ENCODE peak calls at places on chromosomes 13 and 19, in seven cellular contexts. T is astrocyte of the spinal cord, C is uterus, N is fibroblast of lung, K is heart right ventricle, L is tibial artery, H is colonic mucosa. X is an unnamed sample.

GRCh38 chr13:27117158-27117557 is 54.5 kb downstream of the USP12 start:
- DNase-seq in H (no peak), L (no peak), K (no peak), N (peak), T (peak), C (no peak), X (no peak)

GRCh38 chr13:89678722-89679121 is 1668.8 kb upstream of the MIR17HG start:
- DNase-seq in N (no peak), H (no peak), K (no peak), L (no peak), T (no peak), C (no peak), X (no peak)

GRCh38 chr13:101211261-101211660 is 205.0 kb downstream of the NALCN start:
- DNase-seq in N (peak), C (no peak), H (no peak), L (no peak), K (no peak), T (peak), X (no peak)

GRCh38 chr13:79678100-79678499 is 197.1 kb downstream of the NDFIP2 start:
- DNase-seq in C (no peak), T (peak), H (no peak), L (no peak), N (peak), K (no peak), X (no peak)

GRCh38 chr13:47478985-47479384 is 522.1 kb downstream of the SUCLA2 start:
- DNase-seq in K (no peak), N (peak), C (no peak), H (no peak), L (no peak), T (no peak), X (no peak)

GRCh38 chr13:111280666-111281577 is 39.5 kb upstream of the TEX29 start:
- DNase-seq in L (no peak), C (no peak), N (peak), T (peak), H (no peak), K (no peak), X (no peak)

GRCh38 chr19:33520048-33520643 is 1.4 kb downstream of the PEPD start:
- DNase-seq in C (no peak), L (no peak), K (no peak), N (no peak), H (no peak), T (no peak), X (no peak)

GRCh38 chr19:11813801-11814706 is at the start of gene ZNF440:
- DNase-seq in C (peak), L (peak), H (peak), N (peak), K (peak), T (peak), X (peak)

GRCh38 chr13:31477961-31478360 is 261.4 kb upstream of the RXFP2 start:
- DNase-seq in K (no peak), C (no peak), L (no peak), T (peak), N (peak), H (no peak), X (peak)

GRCh38 chr13:37647038-37647650 is 48.6 kb upstream of the POSTN start:
- DNase-seq in N (no peak), K (no peak), T (no peak), L (no peak), C (no peak), H (no peak), X (no peak)

GRCh38 chr13:48862572-48862971 is 113.1 kb upstream of the FNDC3A start:
- DNase-seq in H (no peak), N (peak), K (no peak), C (no peak), L (no peak), T (no peak), X (no peak)

GRCh38 chr13:44362394-44363040 is 11.1 kb upstream of the SERP2 start:
- DNase-seq in T (peak), H (no peak), L (no peak), N (peak), K (no peak), C (no peak), X (no peak)
- H3K4me3 ChIP-seq in T (no peak), H (no peak), L (no peak), N (no peak), K (no peak), C (no peak), X (no peak)

GRCh38 chr19:49419173-49419572 is 4.1 kb downstream of the PTH2 start:
- DNase-seq in C (no peak), L (no peak), N (no peak), T (no peak), H (no peak), K (no peak), X (no peak)

GRCh38 chr19:49421878-49422202 is 1.4 kb downstream of the PTH2 start:
- DNase-seq in K (no peak), N (no peak), C (no peak), T (no peak), H (no peak), L (no peak), X (no peak)

GRCh38 chr19:49420227-49420626 is 3.0 kb downstream of the PTH2 start:
- DNase-seq in L (no peak), T (no peak), N (no peak), H (no peak), K (no peak), C (no peak), X (no peak)

GRCh38 chr19:49422407-49423277 is 599 bp downstream of the PTH2 start:
- DNase-seq in H (peak), N (peak), T (no peak), C (no peak), L (no peak), K (no peak), X (no peak)

GRCh38 chr19:49421039-49421877 is 2.0 kb downstream of the PTH2 start:
- DNase-seq in H (peak), C (no peak), T (peak), N (peak), L (no peak), K (peak), X (no peak)
- H3K4me3 ChIP-seq in H (peak), C (no peak), T (no peak), N (no peak), L (no peak), K (no peak), X (no peak)

DNA sequence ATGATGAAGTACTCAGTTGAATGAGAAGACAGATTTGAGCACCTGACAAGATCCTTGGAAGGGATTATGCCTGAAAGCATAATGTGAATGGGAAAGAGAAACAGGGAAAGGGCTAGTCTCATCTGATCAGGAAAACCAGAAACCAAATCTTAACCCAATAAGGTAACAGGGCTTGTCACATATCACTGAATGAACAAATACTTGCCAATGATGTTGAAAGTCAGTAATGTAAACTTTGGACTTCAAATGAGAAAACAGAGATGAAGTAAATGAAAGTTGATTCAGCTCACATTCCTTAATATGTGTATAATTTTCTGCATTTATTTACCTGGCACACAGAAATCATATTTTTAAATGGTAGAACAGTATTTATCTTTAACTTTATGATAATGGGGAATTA is 480.0 kb downstream of the KCTD12 start:
- DNase-seq in N (peak), T (no peak), K (no peak), L (no peak), C (no peak), H (no peak), X (no peak)
- H3K4me3 ChIP-seq in N (no peak), T (no peak), K (no peak), L (no peak), C (no peak), H (no peak), X (no peak)

GRCh38 chr13:20297181-20297580 is 65.1 kb upstream of the GJB6 start:
- DNase-seq in L (no peak), T (no peak), K (no peak), N (no peak), C (no peak), H (no peak), X (no peak)

GRCh38 chr13:20303636-20304035 is 71.5 kb upstream of the GJB6 start:
- DNase-seq in T (peak), L (no peak), N (no peak), K (no peak), H (no peak), C (no peak), X (peak)

GRCh38 chr13:20305587-20305986 is 73.5 kb upstream of the GJB6 start:
- DNase-seq in K (no peak), N (no peak), T (no peak), C (no peak), H (no peak), L (no peak), X (no peak)

GRCh38 chr13:20306039-20306438 is 73.9 kb upstream of the GJB6 start:
- DNase-seq in H (no peak), L (no peak), T (no peak), C (no peak), K (no peak), N (no peak), X (no peak)

DNA sequence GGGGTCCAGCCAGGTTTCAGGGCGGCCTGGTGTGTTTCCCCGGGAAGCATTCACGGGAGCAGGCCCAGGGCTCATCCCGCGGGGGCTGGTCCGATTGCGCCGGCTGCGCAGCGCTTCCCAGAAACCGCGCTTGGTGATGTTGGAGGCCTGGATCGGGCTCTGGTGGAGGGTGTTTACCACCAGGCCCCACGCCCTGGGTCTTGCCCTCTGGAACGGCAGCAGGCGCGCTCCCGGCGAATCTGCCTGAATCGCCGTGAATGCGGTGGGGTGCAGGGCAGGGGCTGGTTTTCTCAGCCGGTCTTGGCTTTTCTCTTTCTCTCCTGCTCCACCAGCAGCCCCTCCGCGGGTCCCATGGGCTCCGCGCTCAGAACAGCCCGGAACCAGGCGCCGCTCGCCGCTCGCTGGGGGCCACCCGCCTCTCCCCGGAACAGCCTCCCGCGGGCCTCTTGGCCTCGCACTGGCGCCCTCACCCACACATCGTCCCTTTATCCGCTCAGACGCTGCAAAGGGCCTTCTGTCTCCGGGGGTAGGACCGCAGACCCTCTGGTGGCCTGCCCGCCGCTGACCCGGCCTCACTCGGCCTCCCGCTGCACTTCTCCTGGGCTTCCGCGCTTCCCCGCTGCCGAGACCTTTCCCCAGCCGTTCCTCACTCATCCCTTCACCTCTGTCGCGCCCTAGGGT is 69.4 kb upstream of the GJB6 start:
- DNase-seq in H (no peak), L (no peak), K (peak), T (no peak), N (peak), C (no peak), X (no peak)
- H3K4me3 ChIP-seq in H (no peak), L (no peak), K (peak), T (peak), N (no peak), C (peak), X (peak)

X was measured in astrocyte of the cerebellum.